ENCODE peak calls at places on chromosomes 12 and 14, in eight cellular contexts. G is NCI-H526 treated with DMSO at 0.1 percent for 48 hours, A is T-helper 1 cell, Q is OCI-LY7, P is iris pigment epithelial cell, M is NCI-H446 treated with DMSO at 0.1 percent for 48 hours, O is GM13977, V is GM23338. E is an unnamed sample.

GRCh38 chr14:63848890-63849289 is 3.9 kb upstream of the SYNE2 start:
- DNase-seq in G (no peak), A (no peak), Q (no peak), P (no peak), M (no peak), O (no peak), V (no peak), E (no peak)

GRCh38 chr12:49059385-49060232 is 985 bp downstream of the KMT2D start:
- DNase-seq in G (no peak), A (no peak), Q (peak), P (peak), M (no peak), O (peak), V (peak), E (peak)

GRCh38 chr14:101956179-101956885 is 8.0 kb upstream of the DYNC1H1 start:
- DNase-seq in G (no peak), A (no peak), Q (no peak), P (no peak), M (no peak), O (no peak), V (no peak), E (no peak)

GRCh38 chr14:74413622-74414021 is 12.4 kb downstream of the SYNDIG1L start:
- DNase-seq in G (no peak), A (no peak), Q (no peak), P (no peak), M (no peak), O (no peak), V (no peak), E (no peak)

GRCh38 chr14:96180004-96180403 is 24.6 kb upstream of the BDKRB2 start:
- DNase-seq in G (no peak), A (no peak), Q (no peak), P (no peak), M (no peak), O (no peak), V (no peak), E (no peak)

GRCh38 chr12:47577213-47577612 is 128.6 kb downstream of the RPAP3 start:
- DNase-seq in G (no peak), A (no peak), Q (no peak), P (no peak), M (no peak), O (no peak), V (no peak), E (no peak)

GRCh38 chr14:102055181-102055901 is 31.5 kb downstream of the HSP90AA1 start:
- DNase-seq in G (no peak), A (no peak), Q (no peak), P (peak), M (no peak), O (no peak), V (peak), E (no peak)

GRCh38 chr12:10562306-10562933 is 51.0 kb downstream of the MAGOHB start:
- DNase-seq in G (peak), A (no peak), Q (peak), P (peak), M (peak), O (peak), V (peak), E (peak)

GRCh38 chr12:97536353-97536752 is 73.7 kb downstream of the RMST start:
- DNase-seq in G (no peak), A (no peak), Q (no peak), P (no peak), M (no peak), O (no peak), V (no peak), E (no peak)

GRCh38 chr12:85781751-85782150 is 54.5 kb downstream of the RASSF9 start:
- DNase-seq in G (no peak), A (no peak), Q (no peak), P (no peak), M (peak), O (no peak), V (no peak), E (no peak)

GRCh38 chr12:34394211-34395055 is 372.1 kb downstream of the ALG10 start:
- DNase-seq in G (no peak), A (peak), Q (no peak), P (no peak), M (no peak), O (peak), V (no peak), E (no peak)

E was measured in HEK293T.